ENCODE peak calls at places on chromosome X, in five cellular contexts. H is heart right ventricle, R is GM12878, I is stomach, L is colonic mucosa. G is an unnamed sample. For H3K9me3, the result is how much of the 10 kb centered on the place peaks cover.

GRCh38 chrX:38845426-38845825 is 44.2 kb downstream of the MID1IP1 start:
- DNase-seq in H (no peak), R (no peak), I (no peak), L (no peak), G (no peak)

GRCh38 chrX:125826774-125827451 is 339.2 kb downstream of the DCAF12L2 start:
- DNase-seq in H (no peak), R (no peak), I (no peak), L (no peak), G (no peak)

GRCh38 chrX:2589186-2590020 is 88.6 kb upstream of the DHRSX start:
- DNase-seq in H (no peak), R (no peak), I (no peak), L (no peak), G (peak)

GRCh38 chrX:103343105-103343504 is 13.1 kb downstream of the TCEAL7 start:
- DNase-seq in H (peak), R (no peak), I (peak), L (peak), G (no peak)

GRCh38 chrX:32137525-32137924 is 1065.7 kb upstream of the FTHL17 start:
- DNase-seq in H (peak), R (no peak), I (no peak), L (peak), G (no peak)

GRCh38 chrX:74138943-74139342 is 165.0 kb upstream of the ZCCHC13 start:
- DNase-seq in H (no peak), R (no peak), I (no peak), L (no peak), G (no peak)

GRCh38 chrX:95764972-95765451 is 919.6 kb upstream of the DIAPH2 start:
- DNase-seq in H (peak), R (no peak), I (no peak), L (no peak), G (no peak)

GRCh38 chrX:47229427-47229826 is 3.4 kb upstream of the USP11 start:
- DNase-seq in H (no peak), R (no peak), I (no peak), L (no peak), G (no peak)

GRCh38 chrX:71622347-71623104 is 4.2 kb upstream of the CXCR3 start:
- DNase-seq in H (peak), R (peak), I (peak), L (peak), G (peak)

GRCh38 chrX:109352121-109352556 is 129.7 kb downstream of the GUCY2F start:
- DNase-seq in H (peak), R (no peak), I (peak), L (no peak), G (no peak)

GRCh38 chrX:14630724-14631123 is 101.4 kb downstream of the GLRA2 start:
- DNase-seq in H (no peak), R (no peak), I (no peak), L (no peak), G (no peak)

GRCh38 chrX:47209508-47210238 is 8.8 kb upstream of the CDK16 start:
- DNase-seq in H (no peak), R (no peak), I (no peak), L (no peak), G (no peak)

GRCh38 chrX:108359811-108360602 is 78.2 kb downstream of the COL4A6 start:
- DNase-seq in H (no peak), R (no peak), I (no peak), L (no peak), G (no peak)

GRCh38 chrX:1807301-1807731 is 192.5 kb downstream of the ASMT start:
- DNase-seq in H (no peak), R (no peak), I (no peak), L (no peak), G (no peak)

GRCh38 chrX:1167466-1167865 is 45.0 kb downstream of the CRLF2 start:
- DNase-seq in H (no peak), R (no peak), I (no peak), L (no peak), G (no peak)

GRCh38 chrX:153179131-153179530 is at the start of gene MAGEA1:
- DNase-seq in H (no peak), R (no peak), I (no peak), L (no peak), G (no peak)

GRCh38 chrX:115561605-115562491 is 874 bp downstream of the PLS3 start:
- DNase-seq in H (peak), R (no peak), I (peak), L (peak), G (peak)

GRCh38 chrX:130120746-130121504 is 10.6 kb upstream of the ELF4 start:
- DNase-seq in H (peak), R (no peak), I (peak), L (peak), G (no peak)

GRCh38 chrX:25021132-25021498 is 5.3 kb upstream of the ARX start:
- DNase-seq in H (no peak), R (no peak), I (no peak), L (no peak), G (no peak)

GRCh38 chrX:53188763-53189162 is 36.2 kb downstream of the KDM5C start:
- DNase-seq in H (no peak), R (peak), I (no peak), L (no peak), G (no peak)

GRCh38 chrX:154018518-154019060 is 1.1 kb downstream of the IRAK1 start:
- DNase-seq in H (no peak), R (no peak), I (no peak), L (no peak), G (no peak)

GRCh38 chrX:130097507-130098201 is 12.6 kb downstream of the ELF4 start:
- DNase-seq in H (no peak), R (no peak), I (peak), L (peak), G (no peak)

GRCh38 chrX:19739683-19740082 is 147.7 kb downstream of the SH3KBP1 start:
- DNase-seq in H (peak), R (no peak), I (peak), L (peak), G (peak)

DNA sequence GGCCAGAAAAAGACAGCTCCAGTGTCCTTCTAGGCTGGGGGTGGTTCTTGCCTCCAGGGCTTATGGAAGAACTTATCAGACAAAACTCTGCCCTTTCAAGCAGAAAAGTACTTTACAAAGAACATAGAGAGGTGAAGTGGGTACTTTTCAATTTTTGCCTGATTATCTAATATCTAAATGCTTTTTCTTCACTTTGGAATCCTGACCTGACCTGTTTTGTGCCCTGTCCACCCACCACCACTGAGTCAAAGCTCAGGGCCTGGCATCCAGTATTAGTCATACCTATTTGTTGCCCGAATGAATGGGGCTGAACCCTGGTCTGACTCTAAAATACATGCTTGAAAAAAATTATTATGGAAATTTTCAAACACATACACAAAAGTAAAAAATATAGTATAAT is 37.2 kb downstream of the RTL9 start:
- DNase-seq in H (no peak), R (no peak), I (no peak), L (no peak), G (no peak)
- H3K27ac ChIP-seq in H (no peak), R (no peak), I (no peak), L (no peak), G (no peak)

GRCh38 chrX:65928522-65928921 is 111.4 kb downstream of the VSIG4 start:
- DNase-seq in H (no peak), R (no peak), I (no peak), L (no peak), G (no peak)
- H3K9me3 ChIP-seq in H (under half), R (under half), I (under half), L (under half), G (under half)

GRCh38 chrX:88988796-88989195 is 241.8 kb downstream of the CPXCR1 start:
- DNase-seq in H (no peak), R (no peak), I (no peak), L (no peak), G (no peak)
- H3K27ac ChIP-seq in H (no peak), R (no peak), I (no peak), L (no peak), G (no peak)

GRCh38 chrX:155389634-155390033 is 7.7 kb downstream of the F8A2 start:
- DNase-seq in H (no peak), R (no peak), I (no peak), L (no peak), G (no peak)
- H3K9me3 ChIP-seq in H (under half), R (under half), I (under half), L (under half), G (under half)

DNA sequence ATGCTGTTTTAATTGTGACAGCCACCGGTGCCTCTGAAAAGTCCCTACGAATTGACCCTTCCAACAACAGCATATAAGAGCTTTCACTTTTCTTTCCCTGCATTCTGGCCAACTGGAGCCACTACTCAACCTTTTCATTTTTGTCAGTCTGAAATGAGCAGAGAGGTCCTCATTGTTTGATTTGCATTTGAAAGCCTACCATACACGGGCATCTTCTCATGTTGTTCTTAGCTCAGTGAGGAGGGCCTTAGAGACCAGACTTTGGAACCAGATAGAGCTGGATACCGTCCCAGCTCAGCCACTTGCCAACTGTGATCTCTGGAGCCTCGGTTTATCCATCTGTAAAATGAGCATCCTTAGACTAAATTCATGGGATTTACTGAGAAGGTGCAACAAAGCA is 16.9 kb upstream of the TMSB4X start:
- DNase-seq in H (no peak), R (peak), I (no peak), L (no peak), G (no peak)
- H3K27ac ChIP-seq in H (no peak), R (peak), I (no peak), L (peak), G (no peak)

DNA sequence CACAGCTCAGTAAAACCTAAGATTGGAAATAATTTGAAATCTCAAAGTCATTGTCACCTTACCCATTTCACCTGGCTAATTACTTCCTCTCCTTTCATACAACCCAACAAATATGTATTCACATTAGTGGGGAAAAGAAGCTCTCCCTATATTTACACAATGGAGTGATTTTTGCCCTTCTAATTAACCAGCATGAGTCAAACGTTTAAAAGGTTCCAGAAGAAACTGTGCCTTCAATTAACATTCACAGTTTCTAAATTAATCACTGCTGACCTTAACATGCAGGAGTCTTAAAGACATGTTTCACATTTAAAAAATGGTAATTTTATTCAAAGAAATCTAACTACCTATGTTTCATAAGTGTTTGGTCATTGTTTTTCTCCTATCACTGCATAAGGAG is 254.6 kb downstream of the CBLL2 start:
- DNase-seq in H (no peak), R (peak), I (no peak), L (no peak), G (no peak)
- H3K9me3 ChIP-seq in H (under half), R (under half), I (under half), L (under half), G (under half)

DNA sequence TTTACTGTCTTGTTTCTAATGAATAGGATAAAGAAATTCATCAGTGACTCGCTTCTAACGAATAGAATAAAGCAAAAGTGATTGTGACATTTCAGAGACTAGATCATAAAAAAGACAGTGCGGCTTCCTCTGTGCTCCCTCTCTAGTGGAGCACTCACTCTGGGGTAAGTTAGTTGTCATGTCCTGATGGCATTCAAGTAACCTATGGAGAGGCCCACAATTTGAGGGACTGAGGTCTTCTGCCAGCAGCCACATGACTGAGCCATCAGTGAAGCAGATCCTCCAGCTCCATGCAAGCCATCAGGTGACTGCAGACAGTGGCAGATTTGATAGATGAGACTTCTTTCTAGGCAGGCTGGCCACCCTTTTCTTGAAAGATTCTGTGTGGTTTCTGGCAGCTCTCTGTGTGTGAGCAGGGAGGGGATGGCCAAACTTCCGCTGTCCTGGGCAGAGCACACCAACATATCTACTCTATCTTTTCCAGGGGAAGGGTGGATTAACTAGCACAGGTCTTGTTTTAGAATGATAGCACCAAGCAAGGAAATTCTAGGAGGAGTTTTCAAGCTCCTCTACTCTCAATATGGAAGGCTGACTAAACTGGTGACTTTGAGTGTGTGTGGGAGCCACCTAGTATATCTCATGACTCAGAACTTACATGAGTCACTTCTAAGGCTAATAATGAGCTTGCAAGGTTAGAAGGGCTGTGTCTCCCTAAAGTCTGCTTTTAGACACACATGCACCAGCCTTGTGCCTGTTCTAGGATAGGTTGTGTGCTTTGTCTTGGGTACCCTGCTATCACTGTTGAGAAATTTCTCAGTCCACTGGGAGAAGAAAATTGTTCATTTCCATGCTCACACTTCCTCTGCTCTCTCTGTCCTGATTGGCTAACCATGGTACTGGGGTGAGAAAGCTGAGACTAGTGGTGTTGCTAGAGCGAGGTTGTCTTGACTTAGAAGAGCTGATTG is 72.7 kb downstream of the YIPF6 start:
- DNase-seq in H (no peak), R (peak), I (no peak), L (no peak), G (no peak)
- H3K27ac ChIP-seq in H (no peak), R (no peak), I (no peak), L (no peak), G (no peak)

G was measured in breast epithelium.